ENCODE peak calls at places on chromosomes 3 and 15, in seven cellular contexts. A is activated CD8-positive, alpha-beta memory T cell treated with anti-CD3 and anti-CD28 coated beads for 4 hours; Q is tibial nerve; T is aorta; C is NCI-H1417; E is CD8-positive, alpha-beta memory T cell; D is activated naive CD8-positive, alpha-beta T cell treated with anti-CD3 and anti-CD28 coated beads, Interleukin-2, amount 50 U/mL, for 16 hours. L is an unnamed sample.

GRCh38 chr3:36362973-36363372 is 17.3 kb upstream of the STAC start:
- DNase-seq in Q (no peak), C (no peak), T (no peak), E (no peak), A (no peak), D (no peak), L (peak; percentile 31)

GRCh38 chr3:177633671-177634207 is 436.5 kb upstream of the TBL1XR1 start:
- DNase-seq in T (no peak), C (no peak), D (no peak), A (no peak), Q (no peak), E (no peak), L (peak; percentile 70)

GRCh38 chr3:88000853-88001252 is 58.0 kb downstream of the CGGBP1 start:
- DNase-seq in A (no peak), T (no peak), C (no peak), E (no peak), D (no peak), Q (no peak), L (no peak)

GRCh38 chr3:47013231-47013630 is 33.8 kb downstream of the NBEAL2 start:
- DNase-seq in T (no peak), A (no peak), Q (no peak), C (no peak), D (no peak), E (no peak), L (no peak)

GRCh38 chr3:27311400-27311799 is 57.8 kb downstream of the NEK10 start:
- DNase-seq in C (no peak), Q (no peak), D (no peak), E (no peak), T (no peak), A (no peak), L (peak; percentile 91)

GRCh38 chr3:57298041-57298440 is 5.6 kb upstream of the ASB14 start:
- DNase-seq in Q (no peak), A (no peak), T (no peak), D (no peak), E (no peak), C (no peak), L (no peak)

GRCh38 chr3:186806173-186807055 is at the start of gene RFC4:
- DNase-seq in C (peak; percentile 95), T (peak; percentile 93), D (peak; percentile 75), E (peak; percentile 87), Q (peak; percentile 68), A (peak; percentile 70), L (no peak)

GRCh38 chr3:13879946-13880810 is at the start of gene WNT7A:
- DNase-seq in D (peak; percentile 21), A (no peak), E (peak; percentile 70), Q (no peak), T (no peak), C (no peak), L (no peak)

GRCh38 chr3:25582242-25582641 is 82.5 kb downstream of the TOP2B start:
- DNase-seq in C (no peak), D (no peak), Q (no peak), A (no peak), T (no peak), E (no peak), L (peak; percentile 87)

GRCh38 chr15:83380026-83380425 is 67.1 kb upstream of the SH3GL3 start:
- DNase-seq in A (no peak), T (no peak), E (no peak), D (no peak), C (no peak), Q (no peak), L (no peak)

GRCh38 chr15:68606332-68606731 is 27.5 kb downstream of the CORO2B start:
- DNase-seq in C (no peak), A (no peak), T (no peak), D (no peak), Q (no peak), E (no peak), L (no peak)

GRCh38 chr15:40990080-40990479 is 36.8 kb downstream of the CHAC1 start:
- DNase-seq in D (no peak), E (no peak), A (no peak), C (no peak), Q (no peak), T (no peak), L (no peak)

L was measured in smooth muscle cell of the brain vasculature.